ENCODE peak calls at places on chromosomes 2 and 18, in ten cellular contexts. I is adipocyte; U is endodermal cell; A is cardiac muscle cell; B is colonic mucosa; Q is spleen; R is OCI-LY7; E is naive thymus-derived CD4-positive, alpha-beta T cell; X is body of pancreas; D is fibroblast of lung. L is an unnamed sample. For H3K4me1, the result is how much of the 10 kb centered on the place peaks cover.

GRCh38 chr2:218820746-218821369 is 10.7 kb downstream of the PRKAG3 start:
- DNase-seq in I (no peak), U (peak), A (no peak), B (no peak), Q (no peak), R (no peak), E (no peak), X (no peak), D (no peak), L (no peak)

GRCh38 chr2:112121682-112122254 is 16.4 kb upstream of the FBLN7 start:
- DNase-seq in I (peak), U (peak), A (peak), B (no peak), Q (no peak), R (peak), E (no peak), X (peak), D (peak), L (peak)

GRCh38 chr2:239911630-239912071 is 113.5 kb downstream of the NDUFA10 start:
- DNase-seq in I (no peak), U (peak), A (no peak), B (no peak), Q (peak), R (no peak), E (no peak), X (no peak), D (no peak), L (no peak)

GRCh38 chr2:170486730-170487129 is 228.4 kb upstream of the SP5 start:
- DNase-seq in I (no peak), U (no peak), A (no peak), B (no peak), Q (no peak), R (no peak), E (no peak), X (no peak), D (no peak), L (no peak)

GRCh38 chr18:29512203-29512602 is 1335.3 kb upstream of the CDH2 start:
- DNase-seq in I (no peak), U (no peak), A (no peak), B (no peak), Q (no peak), R (no peak), E (no peak), X (no peak), D (no peak), L (no peak)

GRCh38 chr18:77067315-77068061 is 65.1 kb downstream of the MBP start:
- DNase-seq in I (peak), U (no peak), A (no peak), B (peak), Q (peak), R (no peak), E (no peak), X (no peak), D (peak), L (no peak)

GRCh38 chr2:184338776-184339175 is 259.6 kb upstream of the ZNF804A start:
- DNase-seq in I (no peak), U (peak), A (no peak), B (no peak), Q (no peak), R (no peak), E (no peak), X (no peak), D (no peak), L (peak)

GRCh38 chr2:25651066-25651465 is 22.3 kb downstream of the DTNB start:
- DNase-seq in I (peak), U (no peak), A (no peak), B (no peak), Q (no peak), R (no peak), E (no peak), X (no peak), D (peak), L (no peak)

GRCh38 chr2:137910641-137911040 is 53.6 kb upstream of the HNMT start:
- DNase-seq in I (peak), U (no peak), A (peak), B (no peak), Q (no peak), R (peak), E (no peak), X (no peak), D (peak), L (peak)

GRCh38 chr18:12314586-12315305 is 6.7 kb downstream of the TUBB6 start:
- DNase-seq in I (no peak), U (no peak), A (no peak), B (no peak), Q (no peak), R (peak), E (no peak), X (no peak), D (no peak), L (no peak)

GRCh38 chr18:12317664-12318333 is 9.8 kb downstream of the TUBB6 start:
- DNase-seq in I (peak), U (peak), A (no peak), B (no peak), Q (no peak), R (peak), E (no peak), X (no peak), D (peak), L (no peak)

GRCh38 chr18:12313530-12314245 is 5.6 kb downstream of the TUBB6 start:
- DNase-seq in I (no peak), U (no peak), A (no peak), B (no peak), Q (no peak), R (no peak), E (no peak), X (no peak), D (no peak), L (no peak)

GRCh38 chr18:12315481-12315880 is 7.4 kb downstream of the TUBB6 start:
- DNase-seq in I (no peak), U (no peak), A (no peak), B (no peak), Q (no peak), R (no peak), E (no peak), X (no peak), D (no peak), L (no peak)

GRCh38 chr18:12315911-12316310 is 7.9 kb downstream of the TUBB6 start:
- DNase-seq in I (no peak), U (peak), A (no peak), B (no peak), Q (peak), R (no peak), E (no peak), X (peak), D (no peak), L (no peak)
- H3K4me1 ChIP-seq in I (half or more), U (under half), A (under half), B (under half), Q (under half), R (under half), E (under half), X (under half), D (under half), L (under half)

GRCh38 chr2:33476100-33476792 is at the start of gene RASGRP3:
- DNase-seq in I (peak), U (peak), A (peak), B (peak), Q (peak), R (peak), E (peak), X (peak), D (peak), L (peak)

GRCh38 chr2:33482518-33482917 is 6.1 kb downstream of the RASGRP3 start:
- DNase-seq in I (no peak), U (no peak), A (no peak), B (no peak), Q (no peak), R (no peak), E (no peak), X (no peak), D (no peak), L (no peak)

GRCh38 chr2:33477473-33478468 is 1.3 kb downstream of the RASGRP3 start:
- DNase-seq in I (no peak), U (no peak), A (no peak), B (peak), Q (no peak), R (peak), E (no peak), X (peak), D (no peak), L (peak)

GRCh38 chr2:33476793-33477190 is 343 bp downstream of the RASGRP3 start:
- DNase-seq in I (no peak), U (no peak), A (no peak), B (no peak), Q (no peak), R (no peak), E (no peak), X (no peak), D (no peak), L (no peak)

DNA sequence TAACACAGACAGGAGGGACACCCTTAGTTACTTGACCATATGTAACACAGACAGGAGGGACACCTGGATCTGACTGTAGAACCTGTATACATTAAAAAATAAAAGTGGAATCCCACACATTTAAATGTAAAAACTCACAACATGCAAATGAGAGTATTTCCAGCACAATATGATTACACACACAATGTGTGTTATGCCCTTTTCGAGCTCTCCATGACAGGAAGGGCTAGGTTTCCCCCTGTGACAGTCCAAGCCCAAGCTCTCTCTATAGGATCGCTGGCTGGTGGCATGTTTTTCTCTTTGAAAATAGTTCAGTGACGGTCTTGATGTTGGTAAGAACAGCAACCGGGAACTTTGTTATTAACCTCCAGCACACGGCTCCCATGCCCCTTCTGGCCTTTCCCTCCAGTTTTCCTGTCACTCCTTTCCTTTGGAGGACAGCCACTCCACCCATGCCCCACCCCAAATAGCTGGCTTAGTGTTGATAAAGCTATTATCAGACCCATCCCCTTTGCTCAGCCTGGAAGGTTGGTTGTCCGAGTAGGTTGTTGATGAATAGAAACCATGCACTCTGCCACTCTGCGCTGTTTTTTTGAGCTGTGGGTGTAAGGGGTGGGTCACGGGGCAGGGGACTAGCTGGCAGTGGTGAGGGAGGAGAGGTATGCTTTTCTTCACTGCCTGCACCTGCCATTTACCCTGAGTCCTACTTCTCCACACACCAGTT is 2.7 kb downstream of the RASGRP3 start:
- DNase-seq in I (no peak), U (no peak), A (no peak), B (no peak), Q (no peak), R (no peak), E (no peak), X (no peak), D (no peak), L (no peak)
- H3K4me1 ChIP-seq in I (under half), U (under half), A (under half), B (under half), Q (half or more), R (under half), E (under half), X (under half), D (under half), L (under half)

GRCh38 chr2:38748857-38749804 is 2.0 kb downstream of the SRSF7 start:
- DNase-seq in I (no peak), U (no peak), A (no peak), B (no peak), Q (no peak), R (no peak), E (no peak), X (no peak), D (no peak), L (no peak)

GRCh38 chr2:38750011-38750792 is 959 bp downstream of the SRSF7 start:
- DNase-seq in I (peak), U (no peak), A (peak), B (peak), Q (peak), R (peak), E (peak), X (peak), D (peak), L (peak)

GRCh38 chr2:38747819-38748218 is 3.3 kb downstream of the SRSF7 start:
- DNase-seq in I (no peak), U (no peak), A (no peak), B (no peak), Q (no peak), R (no peak), E (no peak), X (no peak), D (no peak), L (no peak)

GRCh38 chr2:38747007-38747424 is 4.1 kb downstream of the SRSF7 start:
- DNase-seq in I (no peak), U (no peak), A (peak), B (no peak), Q (no peak), R (no peak), E (no peak), X (no peak), D (no peak), L (no peak)

GRCh38 chr2:38748391-38748790 is 2.8 kb downstream of the SRSF7 start:
- DNase-seq in I (no peak), U (no peak), A (no peak), B (no peak), Q (no peak), R (no peak), E (no peak), X (no peak), D (no peak), L (no peak)
- H3K4me1 ChIP-seq in I (under half), U (under half), A (under half), B (under half), Q (half or more), R (half or more), E (under half), X (under half), D (under half), L (under half)

DNA sequence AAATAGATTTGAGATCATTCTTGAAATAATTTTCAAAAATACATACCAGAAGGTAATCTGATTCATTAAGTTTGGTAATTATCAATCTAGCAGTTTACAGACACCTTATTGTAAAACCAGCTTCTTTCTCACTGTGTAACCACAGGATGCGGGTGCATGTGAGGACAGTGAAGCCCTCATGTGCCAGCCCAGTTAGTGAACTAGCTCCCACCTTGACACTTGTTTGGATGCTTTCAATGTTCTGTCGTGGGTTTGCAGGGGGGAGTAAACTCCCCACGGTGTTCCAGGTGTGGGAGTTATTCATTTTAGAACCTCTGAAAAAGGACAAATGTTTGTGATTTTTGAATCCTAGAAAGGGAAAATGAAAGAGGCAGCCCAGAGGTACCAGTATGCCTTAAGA is 59.0 kb downstream of the WDSUB1 start:
- DNase-seq in I (no peak), U (no peak), A (no peak), B (no peak), Q (no peak), R (no peak), E (no peak), X (no peak), D (no peak), L (no peak)
- H3K4me1 ChIP-seq in I (under half), U (under half), A (under half), B (under half), Q (under half), R (under half), E (under half), X (under half), D (under half), L (under half)

L was measured in neural progenitor cell.